ENCODE peak calls at places on chromosomes 7 and 10, in seven cellular contexts. P is Peyer's patch; L is activated CD8-positive, alpha-beta memory T cell treated with anti-CD3 and anti-CD28 coated beads for 24 hours; G is hypothalamus; Z is iris pigment epithelial cell; W is CD8-positive, alpha-beta T cell; N is left ventricle myocardium superior. D is an unnamed sample.

GRCh38 chr10:55631071-55631654 is 729.9 kb downstream of the ZWINT start:
- DNase-seq in P (peak), L (no peak), G (no peak), Z (peak), W (no peak), N (peak), D (peak)

GRCh38 chr7:91082854-91083495 is 181.3 kb upstream of the FZD1 start:
- DNase-seq in P (no peak), L (no peak), G (no peak), Z (peak), W (no peak), N (no peak), D (no peak)

GRCh38 chr10:15027741-15028140 is 16.0 kb upstream of the OLAH start:
- DNase-seq in P (no peak), L (no peak), G (no peak), Z (peak), W (no peak), N (no peak), D (no peak)

GRCh38 chr10:124697837-124698559 is 46.2 kb downstream of the FAM53B start:
- DNase-seq in P (no peak), L (peak), G (no peak), Z (no peak), W (no peak), N (peak), D (no peak)

GRCh38 chr10:16713290-16713689 is 103.9 kb downstream of the RSU1 start:
- DNase-seq in P (no peak), L (no peak), G (no peak), Z (no peak), W (no peak), N (no peak), D (no peak)

GRCh38 chr7:51366930-51367613 is 50.5 kb upstream of the COBL start:
- DNase-seq in P (peak), L (no peak), G (peak), Z (peak), W (no peak), N (no peak), D (peak)

GRCh38 chr10:117969592-117969991 is 77.1 kb downstream of the RAB11FIP2 start:
- DNase-seq in P (no peak), L (no peak), G (no peak), Z (no peak), W (no peak), N (no peak), D (no peak)

GRCh38 chr7:92695308-92696261 is 105.4 kb upstream of the FAM133B start:
- DNase-seq in P (peak), L (no peak), G (no peak), Z (peak), W (no peak), N (peak), D (peak)

GRCh38 chr7:143487566-143487965 is 9.9 kb downstream of the TAS2R41 start:
- DNase-seq in P (peak), L (no peak), G (no peak), Z (peak), W (no peak), N (peak), D (no peak)

GRCh38 chr7:121741896-121742295 is 131.1 kb upstream of the PTPRZ1 start:
- DNase-seq in P (no peak), L (no peak), G (no peak), Z (peak), W (no peak), N (no peak), D (no peak)

GRCh38 chr10:104387130-104387888 is 33.7 kb downstream of the CFAP58 start:
- DNase-seq in P (no peak), L (no peak), G (no peak), Z (no peak), W (no peak), N (no peak), D (no peak)

GRCh38 chr7:130935564-130936157 is 201.7 kb upstream of the KLF14 start:
- DNase-seq in P (no peak), L (no peak), G (no peak), Z (no peak), W (no peak), N (no peak), D (no peak)

GRCh38 chr7:29140873-29141468 is 5.4 kb downstream of the CPVL start:
- DNase-seq in P (peak), L (no peak), G (no peak), Z (no peak), W (no peak), N (no peak), D (peak)

GRCh38 chr7:8481752-8482446 is 48.5 kb downstream of the NXPH1 start:
- DNase-seq in P (no peak), L (no peak), G (no peak), Z (no peak), W (no peak), N (no peak), D (peak)

GRCh38 chr7:41608447-41608846 is 94.4 kb downstream of the INHBA start:
- DNase-seq in P (no peak), L (no peak), G (no peak), Z (no peak), W (no peak), N (no peak), D (no peak)

GRCh38 chr7:98619450-98620321 is 2.6 kb downstream of the NPTX2 start:
- DNase-seq in P (no peak), L (no peak), G (no peak), Z (peak), W (no peak), N (peak), D (no peak)

GRCh38 chr7:36278767-36279171 is 110.9 kb upstream of the ANLN start:
- DNase-seq in P (peak), L (peak), G (no peak), Z (peak), W (no peak), N (no peak), D (no peak)

GRCh38 chr7:158054081-158054480 is 533.5 kb downstream of the PTPRN2 start:
- DNase-seq in P (peak), L (no peak), G (no peak), Z (no peak), W (no peak), N (no peak), D (no peak)

GRCh38 chr7:27992755-27993478 is 187.7 kb downstream of the JAZF1 start:
- DNase-seq in P (no peak), L (no peak), G (no peak), Z (no peak), W (no peak), N (no peak), D (peak)

GRCh38 chr10:115335366-115335765 is 242.2 kb downstream of the ATRNL1 start:
- DNase-seq in P (no peak), L (no peak), G (no peak), Z (no peak), W (no peak), N (no peak), D (no peak)